ENCODE peak calls at places on chromosomes 5 and 9, in ten cellular contexts. B is amniotic stem cell; J is AML-193; U is left ventricle myocardium superior; G is astrocyte of the spinal cord; I is progenitor cell of endocrine pancreas; P is NAMALWA; E is stimulated activated CD8-positive, alpha-beta memory T cell treated with anti-CD3 and anti-CD28 coated beads, Interleukin-7, amount 100 ng/mL, for 4 hours; F is substantia nigra; X is activated CD4-positive, alpha-beta T cell treated with anti-CD3 and anti-CD28 coated beads for 4 hours. A is an unnamed sample.

GRCh38 chr5:124847907-124848306 is 101.5 kb upstream of the ZNF608 start:
- DNase-seq in X (no peak), U (no peak), F (no peak), J (no peak), P (no peak), B (no peak), E (no peak), G (no peak), I (no peak), A (no peak)

GRCh38 chr9:114343471-114344187 is 14.0 kb downstream of the ORM2 start:
- DNase-seq in B (no peak), X (no peak), E (no peak), I (no peak), P (no peak), J (no peak), G (no peak), U (no peak), F (no peak), A (no peak)

GRCh38 chr9:95992536-95992935 is 117.0 kb downstream of the ERCC6L2 start:
- DNase-seq in F (no peak), E (no peak), I (no peak), G (no peak), P (no peak), B (no peak), J (no peak), U (no peak), X (no peak), A (no peak)

GRCh38 chr5:168118042-168118668 is 173.3 kb upstream of the WWC1 start:
- DNase-seq in G (no peak), I (no peak), U (no peak), X (no peak), E (no peak), B (no peak), F (no peak), J (no peak), P (no peak), A (no peak)

GRCh38 chr5:135560858-135561257 is 17.9 kb downstream of the CXCL14 start:
- DNase-seq in U (peak; percentile 78), B (peak; percentile 46), J (peak; percentile 76), P (peak; percentile 90), E (peak; percentile 15), F (peak; percentile 51), G (peak; percentile 68), I (peak; percentile 79), X (peak; percentile 38), A (peak; percentile 51)

GRCh38 chr5:135608361-135608760 is 29.6 kb upstream of the CXCL14 start:
- DNase-seq in P (no peak), B (no peak), G (no peak), J (no peak), E (no peak), F (no peak), X (no peak), U (no peak), I (no peak), A (no peak)

GRCh38 chr5:3104446-3105047 is 353.1 kb upstream of the IRX2 start:
- DNase-seq in J (no peak), I (no peak), U (no peak), F (no peak), G (no peak), B (no peak), X (no peak), E (no peak), P (no peak), A (no peak)

GRCh38 chr9:71685394-71685793 is 82.9 kb downstream of the CEMIP2 start:
- DNase-seq in F (no peak), P (no peak), I (no peak), G (no peak), B (no peak), X (peak; percentile 27), U (no peak), E (no peak), J (peak; percentile 8), A (no peak)

GRCh38 chr5:19538607-19539006 is 449.4 kb downstream of the CDH18 start:
- DNase-seq in B (no peak), F (no peak), U (no peak), J (no peak), X (no peak), G (no peak), P (no peak), I (no peak), E (no peak), A (no peak)

GRCh38 chr9:110975969-110976368 is 62.3 kb downstream of the LPAR1 start:
- DNase-seq in E (no peak), I (no peak), G (no peak), X (no peak), J (no peak), P (no peak), B (no peak), F (no peak), U (no peak), A (no peak)

GRCh38 chr5:174338204-174339010 is 292.9 kb downstream of the NSG2 start:
- DNase-seq in U (no peak), G (no peak), J (no peak), X (no peak), I (no peak), B (no peak), P (no peak), E (no peak), F (no peak), A (no peak)

GRCh38 chr9:35749515-35750255 is 598 bp downstream of the RGP1 start:
- DNase-seq in G (no peak), E (no peak), P (peak; percentile 55), J (no peak), F (no peak), U (peak; percentile 55), I (no peak), X (peak; percentile 36), B (no peak), A (peak; percentile 45)

GRCh38 chr9:117323390-117323789 is 91.5 kb downstream of the ASTN2 start:
- DNase-seq in J (no peak), U (no peak), X (no peak), E (no peak), B (no peak), G (no peak), I (no peak), F (peak; percentile 21), P (no peak), A (no peak)